ENCODE peak calls at places on chromosomes 4 and X, in five cellular contexts. One of them, this sample, is unnamed.
A peak's percentile ranks its signal among the peaks of the same experiment; 100 is the strongest.

GRCh38 chrX:65706041-65706828 is 38.8 kb downstream of the MSN start:
- DNase-seq in activated T-cell treated with anti-CD3 and anti-CD28 coated beads for 1 hour: no peak
- DNase-seq in foreskin keratinocyte: peak; percentile 87
- DNase-seq in CD8-positive, alpha-beta memory T cell: peak; percentile 34
- DNase-seq in IMR-90: peak; percentile 85
- DNase-seq in this sample: peak; percentile 29

GRCh38 chr4:153238146-153238919 is 34.1 kb downstream of the TRIM2 start:
- DNase-seq in activated T-cell treated with anti-CD3 and anti-CD28 coated beads for 1 hour: no peak
- DNase-seq in foreskin keratinocyte: no peak
- DNase-seq in CD8-positive, alpha-beta memory T cell: no peak
- DNase-seq in IMR-90: no peak
- DNase-seq in this sample: no peak

GRCh38 chrX:110244951-110245480 is 72.9 kb downstream of the AMMECR1 start:
- DNase-seq in activated T-cell treated with anti-CD3 and anti-CD28 coated beads for 1 hour: no peak
- DNase-seq in foreskin keratinocyte: no peak
- DNase-seq in CD8-positive, alpha-beta memory T cell: no peak
- DNase-seq in IMR-90: peak; percentile 4
- DNase-seq in this sample: no peak

GRCh38 chr4:179399054-179399782 is 1957.0 kb upstream of the AGA start:
- DNase-seq in activated T-cell treated with anti-CD3 and anti-CD28 coated beads for 1 hour: no peak
- DNase-seq in foreskin keratinocyte: no peak
- DNase-seq in CD8-positive, alpha-beta memory T cell: no peak
- DNase-seq in IMR-90: no peak
- DNase-seq in this sample: no peak

GRCh38 chrX:133838761-133839676 is 146.4 kb downstream of the GPC3 start:
- DNase-seq in activated T-cell treated with anti-CD3 and anti-CD28 coated beads for 1 hour: peak; percentile 0
- DNase-seq in foreskin keratinocyte: no peak
- DNase-seq in CD8-positive, alpha-beta memory T cell: no peak
- DNase-seq in IMR-90: peak; percentile 28
- DNase-seq in this sample: peak; percentile 47

GRCh38 chrX:134622056-134622812 is 36.0 kb downstream of the PLAC1 start:
- DNase-seq in activated T-cell treated with anti-CD3 and anti-CD28 coated beads for 1 hour: no peak
- DNase-seq in foreskin keratinocyte: peak; percentile 81
- DNase-seq in CD8-positive, alpha-beta memory T cell: no peak
- DNase-seq in IMR-90: peak; percentile 89
- DNase-seq in this sample: no peak

GRCh38 chr4:85884251-85884650 is 409.3 kb downstream of the ARHGAP24 start:
- DNase-seq in activated T-cell treated with anti-CD3 and anti-CD28 coated beads for 1 hour: no peak
- DNase-seq in foreskin keratinocyte: no peak
- DNase-seq in CD8-positive, alpha-beta memory T cell: no peak
- DNase-seq in IMR-90: no peak
- DNase-seq in this sample: no peak

GRCh38 chrX:28651186-28651585 is 63.9 kb downstream of the IL1RAPL1 start:
- DNase-seq in activated T-cell treated with anti-CD3 and anti-CD28 coated beads for 1 hour: no peak
- DNase-seq in foreskin keratinocyte: no peak
- DNase-seq in CD8-positive, alpha-beta memory T cell: no peak
- DNase-seq in IMR-90: no peak
- DNase-seq in this sample: no peak

GRCh38 chr4:37533286-37534033 is 152.7 kb downstream of the RELL1 start:
- DNase-seq in activated T-cell treated with anti-CD3 and anti-CD28 coated beads for 1 hour: no peak
- DNase-seq in foreskin keratinocyte: peak; percentile 56
- DNase-seq in CD8-positive, alpha-beta memory T cell: no peak
- DNase-seq in IMR-90: no peak
- DNase-seq in this sample: no peak

GRCh38 chr4:92021203-92021602 is 282.6 kb upstream of the GRID2 start:
- DNase-seq in activated T-cell treated with anti-CD3 and anti-CD28 coated beads for 1 hour: no peak
- DNase-seq in foreskin keratinocyte: no peak
- DNase-seq in CD8-positive, alpha-beta memory T cell: no peak
- DNase-seq in IMR-90: no peak
- DNase-seq in this sample: no peak

GRCh38 chrX:150774798-150775568 is 81.8 kb downstream of the MTMR1 start:
- DNase-seq in activated T-cell treated with anti-CD3 and anti-CD28 coated beads for 1 hour: no peak
- DNase-seq in foreskin keratinocyte: no peak
- DNase-seq in CD8-positive, alpha-beta memory T cell: no peak
- DNase-seq in IMR-90: no peak
- DNase-seq in this sample: no peak

GRCh38 chr4:6693274-6694176 is at the start of gene S100P:
- DNase-seq in activated T-cell treated with anti-CD3 and anti-CD28 coated beads for 1 hour: no peak
- DNase-seq in foreskin keratinocyte: no peak
- DNase-seq in CD8-positive, alpha-beta memory T cell: no peak
- DNase-seq in IMR-90: no peak
- DNase-seq in this sample: no peak

GRCh38 chr4:125359960-125360628 is 45.3 kb downstream of the FAT4 start:
- DNase-seq in activated T-cell treated with anti-CD3 and anti-CD28 coated beads for 1 hour: no peak
- DNase-seq in foreskin keratinocyte: no peak
- DNase-seq in CD8-positive, alpha-beta memory T cell: no peak
- DNase-seq in IMR-90: no peak
- DNase-seq in this sample: no peak

GRCh38 chr4:143482753-143483362 is 30.6 kb upstream of the SMARCA5 start:
- DNase-seq in activated T-cell treated with anti-CD3 and anti-CD28 coated beads for 1 hour: no peak
- DNase-seq in foreskin keratinocyte: peak; percentile 24
- DNase-seq in CD8-positive, alpha-beta memory T cell: no peak
- DNase-seq in IMR-90: peak; percentile 71
- DNase-seq in this sample: no peak

GRCh38 chr4:88008624-88009235 is 1.3 kb downstream of the PKD2 start:
- DNase-seq in activated T-cell treated with anti-CD3 and anti-CD28 coated beads for 1 hour: no peak
- DNase-seq in foreskin keratinocyte: peak; percentile 25
- DNase-seq in CD8-positive, alpha-beta memory T cell: no peak
- DNase-seq in IMR-90: no peak
- DNase-seq in this sample: peak; percentile 46

GRCh38 chr4:127667772-127668171 is 35.0 kb downstream of the INTU start:
- DNase-seq in activated T-cell treated with anti-CD3 and anti-CD28 coated beads for 1 hour: no peak
- DNase-seq in foreskin keratinocyte: no peak
- DNase-seq in CD8-positive, alpha-beta memory T cell: no peak
- DNase-seq in IMR-90: no peak
- DNase-seq in this sample: no peak

GRCh38 chrX:129600981-129601424 is 53.8 kb downstream of the APLN start:
- DNase-seq in activated T-cell treated with anti-CD3 and anti-CD28 coated beads for 1 hour: no peak
- DNase-seq in foreskin keratinocyte: no peak
- DNase-seq in CD8-positive, alpha-beta memory T cell: no peak
- DNase-seq in IMR-90: peak; percentile 27
- DNase-seq in this sample: no peak

GRCh38 chr4:82044141-82044993 is 329.4 kb downstream of the HNRNPD start:
- DNase-seq in activated T-cell treated with anti-CD3 and anti-CD28 coated beads for 1 hour: no peak
- DNase-seq in foreskin keratinocyte: peak; percentile 43
- DNase-seq in CD8-positive, alpha-beta memory T cell: no peak
- DNase-seq in IMR-90: peak; percentile 0
- DNase-seq in this sample: no peak

GRCh38 chr4:165971941-165972340 is 98.9 kb downstream of the TLL1 start:
- DNase-seq in activated T-cell treated with anti-CD3 and anti-CD28 coated beads for 1 hour: no peak
- DNase-seq in foreskin keratinocyte: peak; percentile 91
- DNase-seq in CD8-positive, alpha-beta memory T cell: no peak
- DNase-seq in IMR-90: no peak
- DNase-seq in this sample: no peak

GRCh38 chr4:24533364-24533763 is 51.0 kb downstream of the DHX15 start:
- DNase-seq in activated T-cell treated with anti-CD3 and anti-CD28 coated beads for 1 hour: no peak
- DNase-seq in foreskin keratinocyte: peak; percentile 15
- DNase-seq in CD8-positive, alpha-beta memory T cell: no peak
- DNase-seq in IMR-90: peak; percentile 50
- DNase-seq in this sample: no peak

GRCh38 chrX:25009407-25009806 is 6.4 kb downstream of the ARX start:
- DNase-seq in activated T-cell treated with anti-CD3 and anti-CD28 coated beads for 1 hour: no peak
- DNase-seq in foreskin keratinocyte: no peak
- DNase-seq in CD8-positive, alpha-beta memory T cell: no peak
- DNase-seq in IMR-90: no peak
- DNase-seq in this sample: no peak

GRCh38 chr4:42570221-42570620 is 86.7 kb downstream of the ATP8A1 start:
- DNase-seq in activated T-cell treated with anti-CD3 and anti-CD28 coated beads for 1 hour: no peak
- DNase-seq in foreskin keratinocyte: no peak
- DNase-seq in CD8-positive, alpha-beta memory T cell: no peak
- DNase-seq in IMR-90: no peak
- DNase-seq in this sample: no peak

GRCh38 chr4:119136541-119136940 is 909 bp downstream of the MYOZ2 start:
- DNase-seq in activated T-cell treated with anti-CD3 and anti-CD28 coated beads for 1 hour: no peak
- DNase-seq in foreskin keratinocyte: no peak
- DNase-seq in CD8-positive, alpha-beta memory T cell: no peak
- DNase-seq in IMR-90: peak; percentile 17
- DNase-seq in this sample: no peak

GRCh38 chrX:79369871-79370270 is 2.7 kb upstream of the ITM2A start:
- DNase-seq in activated T-cell treated with anti-CD3 and anti-CD28 coated beads for 1 hour: no peak
- DNase-seq in foreskin keratinocyte: peak; percentile 44
- DNase-seq in CD8-positive, alpha-beta memory T cell: no peak
- DNase-seq in IMR-90: no peak
- DNase-seq in this sample: no peak

GRCh38 chrX:51404445-51404844 is 71.8 kb downstream of the NUDT10 start:
- DNase-seq in activated T-cell treated with anti-CD3 and anti-CD28 coated beads for 1 hour: no peak
- DNase-seq in foreskin keratinocyte: no peak
- DNase-seq in CD8-positive, alpha-beta memory T cell: no peak
- DNase-seq in IMR-90: no peak
- DNase-seq in this sample: no peak

GRCh38 chrX:38060331-38060878 is 54.1 kb downstream of the SYTL5 start:
- DNase-seq in activated T-cell treated with anti-CD3 and anti-CD28 coated beads for 1 hour: no peak
- DNase-seq in foreskin keratinocyte: peak; percentile 24
- DNase-seq in CD8-positive, alpha-beta memory T cell: no peak
- DNase-seq in IMR-90: no peak
- DNase-seq in this sample: no peak

GRCh38 chr4:156169011-156169410 is 215.3 kb upstream of the CTSO start:
- DNase-seq in activated T-cell treated with anti-CD3 and anti-CD28 coated beads for 1 hour: no peak
- DNase-seq in foreskin keratinocyte: peak; percentile 72
- DNase-seq in CD8-positive, alpha-beta memory T cell: no peak
- DNase-seq in IMR-90: peak; percentile 95
- DNase-seq in this sample: no peak

GRCh38 chr4:157443537-157443936 is 223.0 kb downstream of the GRIA2 start:
- DNase-seq in activated T-cell treated with anti-CD3 and anti-CD28 coated beads for 1 hour: no peak
- DNase-seq in foreskin keratinocyte: no peak
- DNase-seq in CD8-positive, alpha-beta memory T cell: no peak
- DNase-seq in IMR-90: no peak
- DNase-seq in this sample: no peak

GRCh38 chrX:45011131-45011530 is 138.1 kb downstream of the KDM6A start:
- DNase-seq in activated T-cell treated with anti-CD3 and anti-CD28 coated beads for 1 hour: no peak
- DNase-seq in foreskin keratinocyte: peak; percentile 45
- DNase-seq in CD8-positive, alpha-beta memory T cell: no peak
- DNase-seq in IMR-90: peak; percentile 68
- DNase-seq in this sample: no peak